ENCODE peak calls at places on chromosome 18, in four cellular contexts. I is naive thymus-derived CD4-positive, alpha-beta T cell; T is lower lobe of right lung; B is iris pigment epithelial cell. H is an unnamed sample.
A peak's percentile ranks its signal among the peaks of the same experiment; 100 is the strongest.

GRCh38 chr18:57062841-57063240 is 84.0 kb upstream of the BOD1L2 start:
- DNase-seq in I (no peak), T (no peak), B (no peak), H (no peak)

GRCh38 chr18:38940863-38941531 is 1375.4 kb upstream of the CELF4 start:
- DNase-seq in I (peak; percentile 55), T (no peak), B (peak; percentile 78), H (peak; percentile 52)

GRCh38 chr18:35775887-35776286 is 194.3 kb downstream of the GALNT1 start:
- DNase-seq in I (no peak), T (no peak), B (peak; percentile 15), H (no peak)

GRCh38 chr18:48913201-48913600 is 37.6 kb downstream of the SMAD7 start:
- DNase-seq in I (no peak), T (no peak), B (no peak), H (peak; percentile 58)

GRCh38 chr18:41917199-41917598 is 37.8 kb upstream of the PIK3C3 start:
- DNase-seq in I (no peak), T (no peak), B (no peak), H (no peak)

GRCh38 chr18:57705861-57706590 is 84.4 kb upstream of the NARS1 start:
- DNase-seq in I (no peak), T (no peak), B (no peak), H (no peak)

GRCh38 chr18:49744395-49744987 is 68.8 kb downstream of the ACAA2 start:
- DNase-seq in I (no peak), T (no peak), B (no peak), H (no peak)

GRCh38 chr18:75070625-75071483 is 138.1 kb downstream of the PTGR3 start:
- DNase-seq in I (peak; percentile 56), T (no peak), B (peak; percentile 89), H (peak; percentile 81)

GRCh38 chr18:24346254-24346653 is 51.4 kb downstream of the OSBPL1A start:
- DNase-seq in I (no peak), T (no peak), B (peak; percentile 61), H (no peak)

GRCh38 chr18:53756607-53756972 is 467.9 kb downstream of the MBD2 start:
- DNase-seq in I (no peak), T (no peak), B (no peak), H (no peak)

GRCh38 chr18:60895181-60895580 is 438.0 kb upstream of the CDH20 start:
- DNase-seq in I (no peak), T (no peak), B (peak; percentile 80), H (no peak)

GRCh38 chr18:57057890-57058289 is 89.0 kb upstream of the BOD1L2 start:
- DNase-seq in I (no peak), T (no peak), B (no peak), H (no peak)

GRCh38 chr18:58578835-58579560 is 49.9 kb downstream of the ALPK2 start:
- DNase-seq in I (no peak), T (no peak), B (peak; percentile 91), H (no peak)

GRCh38 chr18:39660141-39660540 is 2094.5 kb upstream of the CELF4 start:
- DNase-seq in I (no peak), T (no peak), B (peak; percentile 63), H (no peak)

GRCh38 chr18:30985753-30986152 is 56.8 kb downstream of the DSC3 start:
- DNase-seq in I (no peak), T (no peak), B (no peak), H (no peak)

GRCh38 chr18:63266888-63267790 is 52.4 kb downstream of the BCL2 start:
- DNase-seq in I (no peak), T (no peak), B (no peak), H (no peak)

GRCh38 chr18:68284236-68284635 is 430.7 kb downstream of the TMX3 start:
- DNase-seq in I (no peak), T (no peak), B (no peak), H (no peak)

GRCh38 chr18:58026857-58027256 is 17.2 kb upstream of the NEDD4L start:
- DNase-seq in I (no peak), T (no peak), B (no peak), H (no peak)

GRCh38 chr18:31819106-31819924 is 58.6 kb upstream of the SLC25A52 start:
- DNase-seq in I (no peak), T (no peak), B (peak; percentile 49), H (peak; percentile 29)